ENCODE peak calls at places on chromosomes 12 and 14, in ten cellular contexts. T is nephron progenitor cell; R is effector memory CD4-positive, alpha-beta T cell; H is lower lobe of right lung; I is GM12891; E is HEK293T; D is cardiac fibroblast; V is NCI-H1417; L is iris pigment epithelial cell; O is spleen. Y is an unnamed sample.

GRCh38 chr12:42815068-42815467 is 225.5 kb upstream of the PRICKLE1 start:
- DNase-seq in T (no peak), R (no peak), H (no peak), I (no peak), E (no peak), D (no peak), V (no peak), L (no peak), O (no peak), Y (no peak)

GRCh38 chr12:30164937-30165336 is 381.2 kb upstream of the TMTC1 start:
- DNase-seq in T (no peak), R (no peak), H (no peak), I (no peak), E (no peak), D (no peak), V (no peak), L (no peak), O (no peak), Y (no peak)

GRCh38 chr12:123488539-123489230 is 30.7 kb downstream of the SNRNP35 start:
- DNase-seq in T (peak; percentile 74), R (no peak), H (no peak), I (no peak), E (no peak), D (no peak), V (no peak), L (no peak), O (no peak), Y (no peak)

GRCh38 chr12:3200779-3201738 is 123.9 kb downstream of the TSPAN9 start:
- DNase-seq in T (peak; percentile 41), R (no peak), H (no peak), I (no peak), E (peak; percentile 33), D (no peak), V (peak; percentile 61), L (peak; percentile 35), O (no peak), Y (no peak)

GRCh38 chr14:22391908-22392307 is 197.1 kb downstream of the DAD1 start:
- DNase-seq in T (peak; percentile 51), R (no peak), H (peak; percentile 57), I (no peak), E (peak; percentile 68), D (peak; percentile 81), V (peak; percentile 29), L (peak; percentile 81), O (peak; percentile 77), Y (peak; percentile 74)

GRCh38 chr12:2732290-2732689 is 62.5 kb upstream of the FKBP4 start:
- DNase-seq in T (no peak), R (no peak), H (no peak), I (no peak), E (no peak), D (no peak), V (no peak), L (no peak), O (no peak), Y (no peak)

GRCh38 chr12:29316772-29317171 is 64.2 kb downstream of the ERGIC2 start:
- DNase-seq in T (no peak), R (no peak), H (no peak), I (no peak), E (no peak), D (peak; percentile 59), V (no peak), L (peak; percentile 61), O (no peak), Y (no peak)

GRCh38 chr14:94401083-94401482 is 12.7 kb upstream of the SERPINA1 start:
- DNase-seq in T (no peak), R (no peak), H (no peak), I (no peak), E (no peak), D (no peak), V (no peak), L (peak; percentile 49), O (no peak), Y (no peak)

GRCh38 chr14:20597108-20597507 is 5.9 kb upstream of the RNASE12 start:
- DNase-seq in T (no peak), R (no peak), H (no peak), I (no peak), E (no peak), D (no peak), V (no peak), L (no peak), O (no peak), Y (no peak)